ENCODE peak calls at places on chromosomes 7 and 10, in seven cellular contexts. C, T, G, W, F, H and L are unnamed samples.

GRCh38 chr7:84507529-84507928 is 312.9 kb upstream of the SEMA3A start:
- DNase-seq in C (no peak), T (no peak), G (no peak), W (no peak), F (no peak), H (no peak), L (no peak)

GRCh38 chr7:131183611-131184119 is 144.0 kb upstream of the MKLN1 start:
- DNase-seq in C (no peak), T (no peak), G (no peak), W (peak), F (no peak), H (peak), L (no peak)

GRCh38 chr10:83562381-83562780 is 576.9 kb upstream of the GHITM start:
- DNase-seq in C (no peak), T (no peak), G (no peak), W (no peak), F (no peak), H (no peak), L (no peak)

GRCh38 chr7:108051449-108051848 is 48.5 kb upstream of the LAMB1 start:
- DNase-seq in C (no peak), T (no peak), G (peak), W (peak), F (no peak), H (no peak), L (no peak)

GRCh38 chr7:24825931-24826661 is 68.8 kb upstream of the GSDME start:
- DNase-seq in C (no peak), T (peak), G (peak), W (peak), F (no peak), H (peak), L (no peak)

GRCh38 chr10:5573968-5574641 is 49.3 kb downstream of the CALML3 start:
- DNase-seq in C (no peak), T (no peak), G (peak), W (peak), F (no peak), H (peak), L (no peak)

GRCh38 chr7:30379131-30379530 is 94.7 kb downstream of the ZNRF2 start:
- DNase-seq in C (peak), T (no peak), G (no peak), W (peak), F (no peak), H (peak), L (no peak)

GRCh38 chr7:7212612-7213011 is 30.3 kb downstream of the C1GALT1 start:
- DNase-seq in C (no peak), T (peak), G (peak), W (no peak), F (no peak), H (peak), L (no peak)

GRCh38 chr10:110006358-110007170 is 1.2 kb upstream of the ADD3 start:
- DNase-seq in C (no peak), T (peak), G (peak), W (peak), F (no peak), H (peak), L (no peak)

DNA sequence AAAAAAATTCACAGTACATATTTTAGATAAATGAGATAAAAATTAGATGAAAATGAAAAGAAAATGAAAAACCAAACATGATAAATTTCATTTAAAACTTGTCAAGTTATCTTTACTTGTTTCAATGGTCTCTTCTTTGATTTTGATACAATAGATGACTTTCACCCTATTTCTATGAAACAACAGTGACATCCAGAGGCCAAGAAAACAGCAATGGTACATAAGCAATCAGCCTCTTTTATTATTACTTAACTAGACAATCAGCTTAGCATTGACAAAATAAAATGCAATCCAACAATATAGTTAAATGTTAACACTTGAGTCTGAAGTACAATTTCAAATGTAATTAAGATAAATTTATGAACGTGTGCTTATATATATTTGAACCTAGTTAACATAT is 74.8 kb upstream of the GPR37 start:
- DNase-seq in C (no peak), T (peak), G (peak), W (no peak), F (no peak), H (no peak), L (no peak)
- TF ChIP-seq CTCF in C (no peak), T (peak), G (peak), W (peak), F (peak), H (no peak), L (no peak)

GRCh38 chr7:43764039-43764789 is 5.7 kb downstream of the BLVRA start:
- DNase-seq in C (no peak), T (peak), G (peak), W (no peak), F (no peak), H (peak), L (no peak)
- H3K4me3 ChIP-seq in C (no peak), T (no peak), G (no peak), W (no peak), F (no peak), H (no peak), L (no peak)

GRCh38 chr7:106386958-106387357 is 102.2 kb upstream of the NAMPT start:
- DNase-seq in C (no peak), T (no peak), G (no peak), W (no peak), F (no peak), H (no peak), L (no peak)

GRCh38 chr7:106393564-106393963 is 108.8 kb upstream of the NAMPT start:
- DNase-seq in C (no peak), T (no peak), G (no peak), W (no peak), F (no peak), H (no peak), L (no peak)

GRCh38 chr7:106394526-106394925 is 109.7 kb upstream of the NAMPT start:
- DNase-seq in C (no peak), T (no peak), G (no peak), W (no peak), F (no peak), H (no peak), L (no peak)

GRCh38 chr7:106392565-106392964 is 107.8 kb upstream of the NAMPT start:
- DNase-seq in C (no peak), T (no peak), G (no peak), W (no peak), F (no peak), H (no peak), L (no peak)

DNA sequence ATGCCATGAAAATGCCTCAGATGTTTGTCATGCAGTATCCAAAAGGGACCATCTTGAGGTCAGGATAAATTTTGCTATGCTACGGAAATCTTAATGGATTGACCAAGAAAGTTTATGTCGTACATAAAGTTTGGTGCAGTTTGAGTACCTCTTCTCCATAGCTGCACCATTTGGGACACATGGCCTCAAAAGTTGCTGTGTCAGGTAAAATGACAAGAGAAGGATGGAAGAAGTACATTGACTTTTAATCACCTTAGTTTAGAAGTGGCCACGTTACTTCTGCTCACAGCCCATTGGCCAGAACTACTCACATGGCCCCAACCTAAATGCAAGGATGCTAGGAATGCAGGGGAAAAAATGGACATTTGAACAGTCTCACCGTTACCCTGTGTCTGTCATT is 107.4 kb upstream of the NAMPT start:
- DNase-seq in C (no peak), T (no peak), G (no peak), W (no peak), F (no peak), H (no peak), L (no peak)
- TF ChIP-seq CTCF in C (no peak), T (no peak), G (no peak), W (no peak), F (no peak), H (no peak), L (no peak)

GRCh38 chr10:86957471-86958108 is at the start of gene MMRN2:
- DNase-seq in C (no peak), T (no peak), G (no peak), W (no peak), F (no peak), H (no peak), L (no peak)
- H3K4me3 ChIP-seq in C (no peak), T (no peak), G (no peak), W (no peak), F (no peak), H (no peak), L (no peak)

GRCh38 chr10:29392376-29393021 is 103.6 kb downstream of the LYZL1 start:
- DNase-seq in C (no peak), T (peak), G (peak), W (peak), F (no peak), H (peak), L (no peak)
- TF ChIP-seq CTCF in C (peak), T (peak), G (peak), W (peak), F (peak), H (peak), L (peak)

DNA sequence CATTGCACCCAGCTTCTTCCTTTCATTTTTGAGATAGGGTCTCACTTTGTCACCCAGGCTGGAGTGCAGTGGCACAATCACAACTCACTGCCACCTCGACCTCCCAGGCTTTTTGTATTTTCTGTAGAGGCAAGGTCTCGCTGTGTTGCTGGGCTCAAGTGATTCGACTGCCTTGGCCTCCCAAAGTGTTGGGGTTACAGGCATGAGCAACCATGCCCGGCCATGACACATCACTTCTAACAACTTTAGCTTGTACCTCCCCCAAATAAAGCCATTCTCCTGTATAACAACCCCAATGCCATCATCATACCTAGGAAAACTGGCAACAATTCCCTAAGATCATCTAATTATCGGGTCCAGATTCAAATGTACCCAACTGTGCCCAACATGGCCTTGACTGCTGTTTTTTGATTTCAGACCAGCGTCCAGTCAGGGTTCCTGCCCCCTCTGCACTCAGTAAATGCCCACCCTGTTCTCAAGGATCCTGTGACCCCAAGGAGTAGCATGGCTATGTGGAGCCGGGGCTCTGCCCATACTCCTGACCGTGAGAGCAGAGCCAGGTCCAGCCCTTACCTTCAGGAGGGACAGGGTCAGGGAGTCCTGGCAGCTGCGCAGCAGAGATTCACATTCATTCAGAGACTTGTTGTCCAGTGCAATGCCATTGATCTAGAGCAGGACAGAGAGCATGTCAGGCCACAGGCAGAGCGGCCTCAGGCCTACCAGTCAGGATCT is 102.6 kb downstream of the DLG5 start:
- DNase-seq in C (no peak), T (no peak), G (no peak), W (no peak), F (no peak), H (no peak), L (no peak)
- H3K4me3 ChIP-seq in C (no peak), T (no peak), G (no peak), W (no peak), F (no peak), H (no peak), L (no peak)

DNA sequence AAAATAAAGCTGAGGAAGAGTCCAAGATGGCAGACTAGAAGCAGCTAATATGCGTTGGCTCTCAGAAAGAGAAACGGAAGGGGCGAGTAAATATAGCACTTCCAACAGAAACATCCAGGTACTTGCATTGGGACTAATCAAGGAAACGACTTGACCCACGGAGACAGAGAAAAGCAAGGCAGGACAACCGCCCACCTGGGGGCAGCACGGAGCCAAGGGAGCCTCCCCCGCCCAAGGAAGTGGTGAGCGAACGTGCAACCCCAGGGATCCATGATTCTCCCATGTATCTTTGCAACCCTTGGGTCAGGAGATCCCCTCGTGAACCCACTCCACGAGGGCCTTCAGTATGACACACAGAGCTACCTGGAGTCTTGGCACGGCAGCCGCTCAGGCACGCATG is 45.4 kb upstream of the GRM3 start:
- DNase-seq in C (no peak), T (peak), G (no peak), W (no peak), F (no peak), H (no peak), L (no peak)
- TF ChIP-seq CTCF in C (no peak), T (peak), G (no peak), W (no peak), F (no peak), H (no peak), L (no peak)

DNA sequence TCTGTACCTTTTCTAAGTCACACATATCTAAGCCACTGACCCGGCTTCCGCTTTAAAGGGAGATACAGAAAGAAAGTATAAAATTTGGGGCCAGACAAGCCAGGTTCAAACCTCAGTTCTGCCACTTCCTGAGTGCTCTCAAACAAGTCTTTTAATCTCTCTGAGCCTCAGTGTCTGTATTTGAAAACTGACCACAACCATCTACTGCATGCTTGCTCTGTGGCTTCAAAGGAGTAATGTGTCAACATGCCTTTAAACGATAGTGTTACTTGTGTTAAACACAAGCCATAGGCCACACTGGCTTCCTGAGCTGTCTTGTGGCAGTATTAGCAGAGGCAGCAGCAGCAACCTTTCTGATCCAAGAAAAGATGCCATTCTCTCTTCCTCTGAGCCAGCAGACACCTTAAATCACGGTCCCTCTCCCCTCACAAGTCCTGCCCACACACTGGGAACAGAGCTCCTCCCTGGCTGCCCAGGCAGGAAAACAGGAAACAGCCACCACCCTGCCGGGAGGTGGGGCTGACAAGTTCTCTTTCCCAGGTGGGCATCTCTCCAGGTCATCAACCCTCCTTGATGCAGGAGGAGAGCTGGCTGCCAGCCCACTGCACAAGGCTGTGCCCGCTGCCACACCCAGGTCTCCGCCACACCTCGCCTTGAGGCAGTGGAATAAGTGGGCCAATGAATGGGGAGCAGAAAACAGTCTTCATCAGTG is 10.7 kb downstream of the HIP1 start:
- DNase-seq in C (no peak), T (no peak), G (peak), W (peak), F (no peak), H (peak), L (no peak)
- H3K4me3 ChIP-seq in C (no peak), T (no peak), G (no peak), W (no peak), F (no peak), H (no peak), L (no peak)

DNA sequence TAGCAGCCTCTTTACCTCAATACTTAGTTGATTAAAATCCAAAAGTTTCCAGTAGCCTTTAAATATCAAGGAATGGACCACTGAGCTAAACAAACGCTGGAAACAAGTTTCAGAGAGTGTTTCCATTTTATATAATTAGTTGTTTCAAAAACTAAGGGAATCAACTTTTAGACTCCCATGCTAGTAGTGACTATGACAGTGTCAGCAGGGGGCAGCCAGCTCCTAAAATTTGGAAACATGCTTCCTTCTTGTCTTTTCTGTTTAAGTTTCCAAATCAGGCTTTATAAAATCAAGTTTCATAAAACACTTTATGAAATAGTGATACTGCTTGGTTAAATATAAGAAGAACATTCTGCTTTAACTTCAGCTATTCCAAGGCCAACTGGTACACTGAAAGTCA is 138.2 kb upstream of the TMEM229A start:
- DNase-seq in C (no peak), T (peak), G (peak), W (peak), F (peak), H (no peak), L (peak)
- TF ChIP-seq CTCF in C (peak), T (peak), G (peak), W (peak), F (peak), H (peak), L (peak)

DNA sequence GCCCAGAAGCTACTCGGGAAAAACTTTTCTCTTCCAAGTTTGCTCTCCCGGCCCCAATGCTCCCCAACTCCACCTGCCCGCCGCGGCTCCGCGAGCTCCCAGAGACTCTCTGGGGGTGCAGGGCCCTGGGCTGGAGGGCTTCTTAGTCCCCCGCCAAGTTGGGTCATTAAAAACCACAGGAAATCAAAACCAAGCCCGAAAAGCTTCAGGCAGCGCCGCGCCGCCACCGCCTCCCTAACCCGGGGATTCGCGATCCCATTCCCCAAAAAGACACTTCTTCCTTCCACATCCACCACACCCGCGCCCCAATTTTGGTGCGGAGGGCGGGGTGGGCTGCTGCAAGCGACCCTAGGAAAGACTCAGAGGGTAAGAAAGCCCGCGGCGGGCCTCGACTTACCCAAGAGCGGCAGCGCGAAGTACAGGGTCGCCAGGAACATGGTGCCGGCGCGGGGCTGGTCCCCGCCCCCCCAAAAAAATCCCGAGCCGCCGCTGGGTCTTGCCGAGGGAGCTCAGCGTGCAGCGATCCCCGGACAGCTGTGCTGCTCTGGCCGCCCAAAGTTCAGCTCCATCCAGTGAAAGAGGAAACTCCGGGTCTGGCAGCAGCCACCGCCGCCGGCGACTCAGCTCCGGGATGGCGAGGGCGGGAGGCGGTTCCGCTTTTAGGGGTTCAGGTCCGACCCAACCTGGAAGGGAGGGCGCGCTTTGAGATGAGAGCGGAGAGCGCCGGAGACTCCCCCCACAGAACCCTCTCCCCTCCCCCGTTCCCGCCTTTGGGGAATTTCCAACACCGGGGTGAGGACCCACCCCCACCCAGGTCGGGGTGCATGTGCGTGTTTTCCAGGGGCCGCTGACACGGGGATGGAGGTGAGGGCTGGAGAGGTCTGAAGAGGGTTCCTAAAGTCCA is 1.2 kb downstream of the GFRA1 start:
- DNase-seq in C (no peak), T (peak), G (no peak), W (peak), F (no peak), H (peak), L (no peak)
- H3K4me3 ChIP-seq in C (peak), T (peak), G (peak), W (peak), F (peak), H (peak), L (peak)